ENCODE peak calls at places on chromosomes 16 and 17, in seven cellular contexts. B is NCI-H2081, M is kidney epithelial cell, W is AG08395, U is kidney glomerular epithelial cell, R is Calu3, T is PC-9. Y is an unnamed sample.

GRCh38 chr16:4754865-4755264 is 12.1 kb downstream of the ZNF500 start:
- DNase-seq in B (no peak), M (no peak), W (no peak), U (no peak), R (no peak), T (no peak), Y (no peak)

GRCh38 chr17:64502809-64503208 is 3.3 kb downstream of the DDX5 start:
- DNase-seq in B (no peak), M (no peak), W (no peak), U (no peak), R (no peak), T (no peak), Y (no peak)

GRCh38 chr16:82344157-82344556 is 174.1 kb upstream of the MPHOSPH6 start:
- DNase-seq in B (no peak), M (no peak), W (no peak), U (no peak), R (peak; percentile 9), T (no peak), Y (peak; percentile 21)

GRCh38 chr17:83067071-83067717 is 12.2 kb upstream of the METRNL start:
- DNase-seq in B (no peak), M (no peak), W (no peak), U (no peak), R (no peak), T (no peak), Y (no peak)

GRCh38 chr17:76506408-76507328 is 5.4 kb upstream of the RHBDF2 start:
- DNase-seq in B (peak; percentile 83), M (no peak), W (peak; percentile 87), U (peak; percentile 72), R (peak; percentile 90), T (peak; percentile 43), Y (peak; percentile 52)

GRCh38 chr17:20156196-20157077 is 147.3 kb downstream of the SPECC1 start:
- DNase-seq in B (no peak), M (no peak), W (peak; percentile 21), U (peak; percentile 54), R (peak; percentile 65), T (peak; percentile 81), Y (peak; percentile 17)

GRCh38 chr16:69298261-69298660 is 12.9 kb upstream of the VPS4A start:
- DNase-seq in B (no peak), M (no peak), W (no peak), U (no peak), R (no peak), T (no peak), Y (no peak)

GRCh38 chr17:43784068-43784467 is 3.8 kb downstream of the CFAP97D1 start:
- DNase-seq in B (no peak), M (no peak), W (peak; percentile 61), U (peak; percentile 15), R (no peak), T (no peak), Y (no peak)

GRCh38 chr17:50148226-50149098 is 2.0 kb downstream of the PPP1R9B start:
- DNase-seq in B (no peak), M (no peak), W (peak; percentile 54), U (peak; percentile 30), R (peak; percentile 75), T (no peak), Y (no peak)

GRCh38 chr17:64500923-64501765 is 4.3 kb upstream of the POLG2 start:
- DNase-seq in B (no peak), M (no peak), W (no peak), U (no peak), R (no peak), T (no peak), Y (no peak)

GRCh38 chr17:55527520-55528118 is 16.4 kb upstream of the SMIM36 start:
- DNase-seq in B (peak; percentile 23), M (no peak), W (peak; percentile 48), U (peak; percentile 36), R (peak; percentile 41), T (peak; percentile 41), Y (peak; percentile 6)

GRCh38 chr17:29573871-29574731 is 5.6 kb downstream of the TP53I13 start:
- DNase-seq in B (no peak), M (no peak), W (no peak), U (no peak), R (no peak), T (no peak), Y (no peak)

GRCh38 chr16:20327444-20328041 is at the start of gene GP2:
- DNase-seq in B (no peak), M (no peak), W (no peak), U (no peak), R (no peak), T (no peak), Y (peak; percentile 47)

GRCh38 chr16:68264128-68265077 is at the start of gene SLC7A6:
- DNase-seq in B (peak; percentile 39), M (no peak), W (peak; percentile 91), U (peak; percentile 29), R (peak; percentile 86), T (peak; percentile 43), Y (peak; percentile 37)

GRCh38 chr17:18259621-18260331 is 686 bp upstream of the MIEF2 start:
- DNase-seq in B (no peak), M (no peak), W (no peak), U (no peak), R (peak; percentile 67), T (peak; percentile 97), Y (no peak)

GRCh38 chr17:79840989-79841286 is 1.7 kb upstream of the CBX4 start:
- DNase-seq in B (no peak), M (no peak), W (no peak), U (no peak), R (no peak), T (no peak), Y (no peak)

GRCh38 chr17:29640413-29640812 is 17.7 kb upstream of the CORO6 start:
- DNase-seq in B (no peak), M (no peak), W (peak; percentile 28), U (no peak), R (no peak), T (no peak), Y (no peak)

GRCh38 chr16:56657555-56658430 is at the start of gene MT1F:
- DNase-seq in B (no peak), M (peak; percentile 18), W (peak; percentile 33), U (peak; percentile 91), R (peak; percentile 83), T (peak; percentile 83), Y (no peak)

GRCh38 chr16:67165121-67166034 is 833 bp downstream of the HSF4 start:
- DNase-seq in B (no peak), M (no peak), W (no peak), U (no peak), R (no peak), T (peak; percentile 21), Y (no peak)

GRCh38 chr16:27365142-27366089 is 36.6 kb upstream of the IL21R start:
- DNase-seq in B (no peak), M (peak; percentile 61), W (no peak), U (peak; percentile 50), R (peak; percentile 68), T (peak; percentile 92), Y (no peak)

GRCh38 chr16:88066680-88067529 is 115.7 kb downstream of the BANP start:
- DNase-seq in B (no peak), M (no peak), W (no peak), U (no peak), R (no peak), T (no peak), Y (no peak)

Y was measured in SHP77 treated with DMSO at 0.1 percent for 48 hours.